ENCODE peak calls at places on chromosomes 7 and 10, in nine cellular contexts. N, Z, I, C, G, J, T, V and Q are unnamed samples.

GRCh38 chr7:32063614-32064013 is 6.6 kb downstream of the PDE1C start:
- DNase-seq in C (no peak), J (no peak), N (no peak), V (no peak), I (no peak), Z (no peak), T (no peak), G (no peak), Q (no peak)

GRCh38 chr10:132361581-132362101 is 29.6 kb downstream of the LRRC27 start:
- DNase-seq in C (no peak), G (no peak), N (no peak), Z (no peak), V (no peak), J (no peak), T (no peak), I (no peak), Q (no peak)

GRCh38 chr7:45888993-45889366 is 692 bp downstream of the IGFBP1 start:
- DNase-seq in J (no peak), Z (no peak), G (no peak), I (no peak), C (peak), T (no peak), N (no peak), V (no peak), Q (no peak)

GRCh38 chr7:144738708-144739314 is 97.0 kb downstream of the TPK1 start:
- DNase-seq in G (no peak), Z (no peak), I (peak), J (peak), T (peak), N (no peak), C (no peak), V (peak), Q (no peak)

GRCh38 chr10:54402576-54402975 is 398.5 kb downstream of the PCDH15 start:
- DNase-seq in Z (no peak), G (no peak), C (no peak), J (peak), T (peak), I (peak), N (no peak), V (no peak), Q (no peak)

GRCh38 chr7:44801890-44802289 is 5.4 kb downstream of the PPIA start:
- DNase-seq in Z (no peak), G (no peak), V (no peak), N (no peak), J (peak), I (no peak), T (no peak), C (no peak), Q (no peak)

GRCh38 chr10:60816624-60817023 is 38.3 kb downstream of the CDK1 start:
- DNase-seq in I (peak), C (no peak), J (peak), G (no peak), T (peak), N (peak), V (peak), Z (no peak), Q (peak)

GRCh38 chr7:68613405-68613804 is 984.9 kb upstream of the AUTS2 start:
- DNase-seq in J (no peak), C (no peak), Z (no peak), I (no peak), N (no peak), V (no peak), G (no peak), T (peak), Q (no peak)

GRCh38 chr7:106187613-106188350 is 75.7 kb upstream of the SYPL1 start:
- DNase-seq in I (no peak), G (no peak), N (no peak), T (no peak), Z (no peak), C (no peak), J (peak), V (no peak), Q (no peak)

GRCh38 chr10:1741450-1741849 is 4.1 kb upstream of the ADARB2 start:
- DNase-seq in G (no peak), V (no peak), J (no peak), I (no peak), T (no peak), Z (no peak), N (no peak), C (no peak), Q (no peak)

GRCh38 chr7:69429817-69430501 is 168.3 kb upstream of the AUTS2 start:
- DNase-seq in T (no peak), V (no peak), Z (peak), I (no peak), C (peak), J (no peak), N (no peak), G (peak), Q (no peak)

GRCh38 chr7:153657182-153657800 is 394.9 kb upstream of the DPP6 start:
- DNase-seq in V (no peak), I (no peak), C (no peak), G (no peak), J (no peak), Z (no peak), T (peak), N (no peak), Q (no peak)

GRCh38 chr10:77333610-77334340 is 303.8 kb downstream of the KCNMA1 start:
- DNase-seq in V (no peak), G (no peak), C (no peak), Z (no peak), N (no peak), J (no peak), I (no peak), T (no peak), Q (no peak)

GRCh38 chr7:80842479-80842797 is 76.4 kb downstream of the SEMA3C start:
- DNase-seq in C (no peak), V (no peak), T (no peak), J (no peak), I (no peak), G (no peak), Z (no peak), N (no peak), Q (no peak)

GRCh38 chr7:40876604-40877003 is 741.8 kb downstream of the SUGCT start:
- DNase-seq in T (no peak), G (no peak), C (no peak), I (no peak), J (no peak), Z (no peak), N (no peak), V (no peak), Q (no peak)

GRCh38 chr10:119466655-119467054 is 75.9 kb downstream of the RGS10 start:
- DNase-seq in T (no peak), V (peak), J (no peak), Z (no peak), N (no peak), G (no peak), C (no peak), I (no peak), Q (no peak)

GRCh38 chr7:157658851-157659412 is 322.1 kb downstream of the DNAJB6 start:
- DNase-seq in C (no peak), I (no peak), N (no peak), V (no peak), T (no peak), J (no peak), G (no peak), Z (no peak), Q (no peak)

GRCh38 chr10:69319911-69320316 is 41.6 kb downstream of the HK1 start:
- DNase-seq in T (no peak), Z (no peak), I (no peak), N (no peak), G (no peak), C (no peak), J (no peak), V (peak), Q (no peak)

GRCh38 chr7:99196536-99197288 is 11.2 kb downstream of the KPNA7 start:
- DNase-seq in G (no peak), N (no peak), J (peak), Z (no peak), V (no peak), T (no peak), I (no peak), C (no peak), Q (no peak)

GRCh38 chr10:3955954-3956617 is 171.1 kb upstream of the KLF6 start:
- DNase-seq in C (peak), Z (no peak), T (no peak), V (no peak), N (no peak), I (no peak), J (no peak), G (no peak), Q (no peak)

GRCh38 chr10:46547331-46547880 is 9.1 kb downstream of the GPRIN2 start:
- DNase-seq in T (no peak), Z (peak), V (peak), I (no peak), N (no peak), C (peak), G (no peak), J (no peak), Q (no peak)

GRCh38 chr10:98446656-98447221 is at the start of gene HPS1:
- DNase-seq in I (no peak), C (peak), Z (peak), G (peak), N (peak), J (peak), T (peak), V (peak), Q (no peak)

GRCh38 chr10:48364659-48365405 is 58.4 kb downstream of the MAPK8 start:
- DNase-seq in G (no peak), Z (no peak), C (no peak), I (no peak), T (no peak), N (no peak), V (no peak), J (peak), Q (no peak)

GRCh38 chr10:71191459-71192113 is 20.8 kb upstream of the UNC5B start:
- DNase-seq in N (no peak), G (no peak), V (no peak), T (no peak), Z (no peak), C (peak), I (no peak), J (no peak), Q (no peak)

GRCh38 chr10:28250782-28251181 is 52.1 kb downstream of the MPP7 start:
- DNase-seq in I (no peak), T (no peak), J (peak), Z (no peak), V (no peak), G (no peak), N (no peak), C (no peak), Q (peak)

GRCh38 chr7:122736183-122736582 is 33.5 kb upstream of the RNF148 start:
- DNase-seq in G (no peak), N (no peak), J (peak), I (no peak), T (no peak), C (no peak), V (no peak), Z (no peak), Q (no peak)

DNA sequence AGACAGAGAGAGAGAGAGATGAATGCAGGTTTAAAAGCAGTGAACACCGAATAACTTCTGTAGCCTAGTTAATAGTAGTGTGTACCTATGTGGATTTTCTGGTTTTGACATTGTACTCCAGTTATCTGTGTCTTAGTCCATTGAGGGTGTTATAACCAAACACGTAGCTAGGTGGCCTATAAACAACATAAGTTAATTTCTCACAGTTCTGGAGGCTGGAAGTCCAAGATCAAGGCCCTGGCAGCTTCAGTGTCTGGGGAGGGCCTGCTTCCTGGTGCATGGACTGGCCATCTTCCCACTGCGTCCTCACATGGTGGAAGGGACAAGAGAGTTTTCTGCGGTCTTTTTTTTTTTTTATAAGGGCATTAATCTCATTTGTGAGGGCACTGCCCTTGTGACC is 23.5 kb downstream of the AOC1 start:
- DNase-seq in J (no peak), I (no peak), G (no peak), N (no peak), V (no peak), C (no peak), T (no peak), Z (no peak), Q (no peak)
- TF ChIP-seq CTCF in J (no peak), I (peak), G (no peak), N (no peak), V (no peak), C (no peak), T (peak), Z (no peak), Q (no peak)

DNA sequence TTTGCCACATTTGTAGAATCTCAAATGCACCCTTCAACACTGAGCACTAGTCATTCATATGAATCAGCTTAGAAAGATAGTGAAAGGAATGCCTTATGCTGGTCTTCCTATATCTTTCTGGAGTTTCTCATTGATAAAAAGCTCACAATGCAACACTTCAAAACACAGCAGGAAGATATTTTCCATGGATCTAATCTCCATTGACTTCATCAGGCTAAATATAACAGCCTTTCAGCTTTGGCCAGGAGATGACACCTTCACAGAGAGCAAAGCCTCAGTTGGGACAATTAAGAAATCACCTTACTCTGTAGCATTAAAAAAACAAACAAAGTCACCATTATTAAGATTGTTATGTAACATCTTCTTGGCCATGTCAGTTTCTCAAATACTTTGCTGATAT is 6.7 kb downstream of the NRP1 start:
- DNase-seq in Z (no peak), C (no peak), T (peak), J (no peak), G (no peak), V (no peak), I (no peak), N (no peak), Q (no peak)
- TF ChIP-seq CTCF in Z (no peak), C (peak), T (peak), J (peak), G (no peak), V (no peak), I (peak), N (no peak), Q (peak)

GRCh38 chr10:95907454-95908253 is at the start of gene CC2D2B:
- DNase-seq in N (peak), Z (peak), J (peak), I (peak), T (peak), G (peak), V (peak), C (peak), Q (peak)

GRCh38 chr10:95909591-95909990 is 1.8 kb downstream of the CC2D2B start:
- DNase-seq in C (no peak), T (no peak), J (no peak), V (no peak), I (no peak), G (no peak), Z (no peak), N (no peak), Q (no peak)

GRCh38 chr10:95908450-95908849 is 675 bp downstream of the CC2D2B start:
- DNase-seq in V (no peak), T (no peak), C (no peak), G (no peak), N (no peak), Z (no peak), I (no peak), J (no peak), Q (no peak)

GRCh38 chr10:95906675-95907453 is 911 bp upstream of the CC2D2B start:
- DNase-seq in Z (peak), T (peak), C (peak), G (no peak), I (peak), N (peak), J (peak), V (peak), Q (peak)
- TF ChIP-seq CTCF in Z (no peak), T (peak), C (peak), G (no peak), I (peak), N (peak), J (peak), V (no peak), Q (peak)

GRCh38 chr7:137287651-137288258 is 55.8 kb downstream of the PTN start:
- DNase-seq in V (peak), J (peak), G (no peak), I (no peak), Z (no peak), C (no peak), N (no peak), T (no peak), Q (no peak)
- TF ChIP-seq CTCF in V (no peak), J (peak), G (no peak), I (peak), Z (no peak), C (peak), N (no peak), T (peak), Q (peak)